ENCODE peak calls at places on chromosomes 16 and 17, in eight cellular contexts. A, D, R, K, S, U, T and E are unnamed samples.

GRCh38 chr17:67293251-67294203 is 48.5 kb upstream of the HELZ start:
- DNase-seq in K (peak; percentile 48), R (peak; percentile 83), U (peak; percentile 74), A (no peak), T (peak; percentile 75), S (peak; percentile 44), D (peak; percentile 58), E (peak; percentile 16)

GRCh38 chr16:57282510-57283213 is 1.8 kb downstream of the PLLP start:
- DNase-seq in T (no peak), S (no peak), K (no peak), U (no peak), R (no peak), A (no peak), D (no peak), E (peak; percentile 54)

GRCh38 chr16:77211880-77212735 is 12.9 kb downstream of the SYCE1L start:
- DNase-seq in S (peak; percentile 51), D (peak; percentile 73), R (peak; percentile 77), A (no peak), T (peak; percentile 47), K (no peak), U (peak; percentile 70), E (no peak)

GRCh38 chr17:82822281-82822680 is 17.5 kb downstream of the ZNF750 start:
- DNase-seq in A (no peak), D (no peak), K (no peak), S (no peak), U (no peak), T (no peak), R (no peak), E (no peak)

GRCh38 chr17:45091778-45092425 is 30.8 kb downstream of the NMT1 start:
- DNase-seq in R (no peak), A (no peak), U (no peak), T (no peak), D (no peak), K (no peak), S (no peak), E (no peak)

GRCh38 chr17:6605142-6605541 is 35.4 kb downstream of the KIAA0753 start:
- DNase-seq in D (no peak), U (no peak), T (no peak), A (no peak), K (no peak), R (no peak), S (no peak), E (no peak)

GRCh38 chr17:60278237-60278636 is 113.7 kb downstream of the USP32 start:
- DNase-seq in R (no peak), S (no peak), T (no peak), K (no peak), A (no peak), U (no peak), D (no peak), E (no peak)

GRCh38 chr17:77501101-77501566 is 360.4 kb downstream of the SEC14L1 start:
- DNase-seq in S (no peak), K (peak; percentile 31), T (no peak), D (no peak), R (peak; percentile 56), A (no peak), U (no peak), E (no peak)

GRCh38 chr17:28256881-28257280 is 62.1 kb upstream of the TMEM97 start:
- DNase-seq in D (no peak), S (no peak), A (no peak), R (no peak), T (no peak), K (no peak), U (no peak), E (no peak)

GRCh38 chr17:80850817-80851216 is 140.8 kb upstream of the CHMP6 start:
- DNase-seq in S (no peak), T (no peak), D (no peak), R (no peak), A (no peak), K (no peak), U (peak; percentile 61), E (no peak)

GRCh38 chr16:51762081-51762995 is 611.3 kb upstream of the SALL1 start:
- DNase-seq in K (peak; percentile 90), U (peak; percentile 76), R (peak; percentile 59), T (peak; percentile 85), A (no peak), S (peak; percentile 2), D (no peak), E (peak; percentile 93)

GRCh38 chr17:28433696-28434095 is 27.7 kb upstream of the SLC46A1 start:
- DNase-seq in A (no peak), R (no peak), K (no peak), S (no peak), U (no peak), D (no peak), T (no peak), E (no peak)

GRCh38 chr16:63100082-63100481 is 1063.8 kb upstream of the CDH8 start:
- DNase-seq in K (no peak), T (no peak), A (no peak), R (no peak), D (no peak), U (no peak), S (no peak), E (no peak)

GRCh38 chr16:85385463-85386331 is 227.4 kb upstream of the GSE1 start:
- DNase-seq in K (peak; percentile 37), U (no peak), S (no peak), D (peak; percentile 34), T (no peak), A (no peak), R (no peak), E (no peak)

GRCh38 chr17:70276931-70277330 is 107.6 kb downstream of the KCNJ2 start:
- DNase-seq in U (no peak), S (no peak), K (no peak), D (no peak), A (no peak), R (no peak), T (no peak), E (no peak)

GRCh38 chr17:79951361-79952264 is 84.1 kb downstream of the TBC1D16 start:
- DNase-seq in S (no peak), D (peak; percentile 27), U (peak; percentile 27), T (peak; percentile 83), A (no peak), R (no peak), K (peak; percentile 70), E (peak; percentile 67)

GRCh38 chr16:49179714-49180330 is 101.8 kb downstream of the CBLN1 start:
- DNase-seq in D (no peak), K (no peak), A (no peak), T (no peak), U (peak; percentile 28), S (no peak), R (no peak), E (no peak)

GRCh38 chr16:46908540-46909372 is 24.6 kb downstream of the GPT2 start:
- DNase-seq in T (peak; percentile 47), K (no peak), S (peak; percentile 34), D (peak; percentile 63), A (no peak), U (peak; percentile 70), R (peak; percentile 68), E (peak; percentile 41)

GRCh38 chr17:59565959-59566324 is 532 bp downstream of the DHX40 start:
- DNase-seq in T (peak; percentile 47), K (peak; percentile 62), D (peak; percentile 56), A (peak; percentile 1), U (peak; percentile 53), R (peak; percentile 71), S (peak; percentile 2), E (no peak)

GRCh38 chr16:54783226-54783625 is 147.4 kb upstream of the IRX5 start:
- DNase-seq in D (no peak), U (no peak), R (no peak), S (no peak), K (no peak), A (no peak), T (no peak), E (no peak)

GRCh38 chr17:31741371-31741770 is 117.7 kb downstream of the COPRS start:
- DNase-seq in T (no peak), U (no peak), S (no peak), R (no peak), A (no peak), D (no peak), K (no peak), E (no peak)

GRCh38 chr17:77298811-77299210 is 158.0 kb downstream of the SEC14L1 start:
- DNase-seq in R (no peak), D (no peak), A (no peak), S (no peak), T (no peak), U (no peak), K (no peak), E (no peak)

GRCh38 chr16:62615526-62615925 is 579.3 kb upstream of the CDH8 start:
- DNase-seq in T (no peak), D (no peak), A (no peak), K (no peak), R (no peak), S (no peak), U (no peak), E (no peak)

GRCh38 chr17:73851921-73852320 is 207.7 kb upstream of the SDK2 start:
- DNase-seq in D (no peak), T (no peak), A (no peak), S (no peak), U (no peak), R (no peak), K (no peak), E (no peak)

GRCh38 chr16:72013389-72013788 is 4.8 kb downstream of the DHODH start:
- DNase-seq in U (peak; percentile 95), A (no peak), D (no peak), R (no peak), S (no peak), K (no peak), T (no peak), E (no peak)

GRCh38 chr16:12833939-12834338 is 30.3 kb upstream of the CPPED1 start:
- DNase-seq in D (no peak), R (no peak), A (no peak), K (no peak), T (no peak), S (no peak), U (peak; percentile 73), E (peak; percentile 89)

GRCh38 chr17:8807070-8807550 is 7.9 kb upstream of the MFSD6L start:
- DNase-seq in R (no peak), A (no peak), K (no peak), U (peak; percentile 35), T (no peak), D (peak; percentile 79), S (no peak), E (no peak)

GRCh38 chr17:63573634-63574033 is 23.4 kb downstream of the DCAF7 start:
- DNase-seq in D (no peak), A (no peak), T (no peak), U (peak; percentile 10), R (no peak), K (no peak), S (no peak), E (no peak)

GRCh38 chr16:25855818-25856217 is 164.1 kb downstream of the HS3ST4 start:
- DNase-seq in S (no peak), D (no peak), R (no peak), T (no peak), K (no peak), A (no peak), U (no peak), E (no peak)

GRCh38 chr16:3675601-3676130 is 21.2 kb downstream of the DNASE1 start:
- DNase-seq in R (no peak), T (no peak), U (no peak), K (no peak), D (no peak), S (no peak), A (no peak), E (no peak)

GRCh38 chr16:68786685-68787418 is 49.8 kb downstream of the CDH1 start:
- DNase-seq in A (no peak), D (no peak), K (peak; percentile 74), U (peak; percentile 63), T (no peak), R (no peak), S (no peak), E (peak; percentile 72)

GRCh38 chr17:12256380-12256995 is 235.8 kb downstream of the MAP2K4 start:
- DNase-seq in K (no peak), D (no peak), A (no peak), U (peak; percentile 56), T (peak; percentile 53), R (peak; percentile 35), S (no peak), E (no peak)

GRCh38 chr17:45172541-45173286 is 11.0 kb downstream of the HEXIM2 start:
- DNase-seq in K (peak; percentile 89), U (peak; percentile 98), D (peak; percentile 69), A (no peak), S (peak; percentile 35), T (peak; percentile 69), R (peak; percentile 68), E (peak; percentile 84)

GRCh38 chr17:57861000-57861736 is 11.3 kb upstream of the MRPS23 start:
- DNase-seq in S (no peak), D (peak; percentile 56), R (peak; percentile 55), T (peak; percentile 84), U (no peak), K (no peak), A (peak; percentile 35), E (no peak)